ENCODE peak calls at places on chromosome 1, in nine cellular contexts. U is CD8-positive, alpha-beta memory T cell; N is GM23338; E is right cardiac atrium; V is stomach; T is heart left ventricle; Y is aorta; H is lower lobe of right lung; Q is iPS DF 6.9. K is an unnamed sample. For H3K4me1, the result is how much of the 10 kb centered on the place peaks cover.

GRCh38 chr1:230084408-230085177 is 17.6 kb downstream of the GALNT2 start:
- DNase-seq in U (no peak), N (no peak), E (peak), V (peak), T (no peak), Y (peak), H (no peak), Q (no peak), K (no peak)

GRCh38 chr1:179550753-179551682 is 24.7 kb downstream of the NPHS2 start:
- DNase-seq in U (no peak), N (no peak), E (no peak), V (no peak), T (no peak), Y (no peak), H (no peak), Q (no peak), K (no peak)

GRCh38 chr1:26391450-26391849 is 18.9 kb upstream of the ZNF683 start:
- DNase-seq in U (peak), N (peak), E (no peak), V (no peak), T (no peak), Y (no peak), H (no peak), Q (peak), K (no peak)

GRCh38 chr1:67741121-67741520 is 56.1 kb downstream of the GADD45A start:
- DNase-seq in U (no peak), N (no peak), E (no peak), V (no peak), T (no peak), Y (no peak), H (no peak), Q (no peak), K (no peak)

GRCh38 chr1:152110365-152110859 is 4.8 kb downstream of the TCHH start:
- DNase-seq in U (no peak), N (peak), E (peak), V (no peak), T (no peak), Y (peak), H (peak), Q (no peak), K (peak)

GRCh38 chr1:93154898-93155297 is 25.3 kb downstream of the TMED5 start:
- DNase-seq in U (no peak), N (no peak), E (no peak), V (no peak), T (no peak), Y (no peak), H (no peak), Q (no peak), K (no peak)

GRCh38 chr1:227540170-227541098 is 22.9 kb upstream of the ZNF678 start:
- DNase-seq in U (no peak), N (no peak), E (no peak), V (no peak), T (peak), Y (peak), H (no peak), Q (no peak), K (no peak)

GRCh38 chr1:219090618-219091017 is 83.1 kb upstream of the LYPLAL1 start:
- DNase-seq in U (no peak), N (no peak), E (no peak), V (no peak), T (no peak), Y (no peak), H (no peak), Q (no peak), K (no peak)

GRCh38 chr1:54326577-54327385 is 79.4 kb downstream of the SSBP3 start:
- DNase-seq in U (no peak), N (no peak), E (no peak), V (no peak), T (no peak), Y (no peak), H (no peak), Q (no peak), K (no peak)
- H3K27ac ChIP-seq in U (no peak), N (peak), E (peak), V (peak), T (peak), Y (no peak), H (peak), Q (no peak), K (peak)

DNA sequence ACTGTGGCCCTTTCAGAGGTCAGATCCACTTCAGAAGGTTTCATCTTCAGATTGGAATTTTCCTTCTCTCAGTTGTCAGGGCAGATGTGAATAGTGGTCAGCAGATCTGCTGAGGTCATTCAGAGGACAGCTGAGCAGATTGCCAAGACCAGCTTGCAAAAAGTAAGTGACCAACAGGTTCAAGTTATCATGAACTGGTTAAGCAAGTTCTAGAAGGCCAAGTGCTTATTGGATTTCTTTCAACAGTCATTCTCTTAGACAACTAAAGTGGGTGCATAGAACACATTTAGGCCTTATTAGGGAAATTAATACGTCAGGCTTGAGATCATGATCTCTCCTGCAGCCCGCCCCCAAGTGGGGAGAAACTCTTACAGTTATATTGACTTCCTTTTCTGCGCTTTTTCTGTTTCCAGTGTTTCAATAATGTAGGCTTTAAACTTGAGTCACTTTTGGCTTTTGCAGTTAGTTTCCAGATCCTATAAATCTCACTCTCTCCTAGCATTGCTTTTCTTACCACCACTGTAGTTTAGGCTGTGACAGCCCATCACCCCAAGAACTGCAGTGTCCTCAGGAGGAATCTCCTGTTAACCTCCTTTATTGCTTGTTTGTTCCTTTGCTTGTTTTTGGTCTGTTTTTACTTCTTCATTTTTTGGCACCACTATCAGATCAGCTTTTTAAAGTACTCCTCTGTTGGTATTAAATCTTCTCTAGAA is 96.4 kb downstream of the C1orf21 start:
- DNase-seq in U (no peak), N (no peak), E (peak), V (peak), T (no peak), Y (no peak), H (peak), Q (no peak), K (no peak)
- H3K4me1 ChIP-seq in U (under half), N (under half), E (under half), V (under half), T (half or more), Y (under half), H (half or more), Q (under half), K (under half)

GRCh38 chr1:24775901-24776300 is 30.7 kb downstream of the CLIC4 start:
- DNase-seq in U (no peak), N (no peak), E (no peak), V (no peak), T (no peak), Y (no peak), H (no peak), Q (no peak), K (no peak)
- H3K27ac ChIP-seq in U (no peak), N (peak), E (no peak), V (no peak), T (no peak), Y (no peak), H (no peak), Q (no peak), K (peak)

DNA sequence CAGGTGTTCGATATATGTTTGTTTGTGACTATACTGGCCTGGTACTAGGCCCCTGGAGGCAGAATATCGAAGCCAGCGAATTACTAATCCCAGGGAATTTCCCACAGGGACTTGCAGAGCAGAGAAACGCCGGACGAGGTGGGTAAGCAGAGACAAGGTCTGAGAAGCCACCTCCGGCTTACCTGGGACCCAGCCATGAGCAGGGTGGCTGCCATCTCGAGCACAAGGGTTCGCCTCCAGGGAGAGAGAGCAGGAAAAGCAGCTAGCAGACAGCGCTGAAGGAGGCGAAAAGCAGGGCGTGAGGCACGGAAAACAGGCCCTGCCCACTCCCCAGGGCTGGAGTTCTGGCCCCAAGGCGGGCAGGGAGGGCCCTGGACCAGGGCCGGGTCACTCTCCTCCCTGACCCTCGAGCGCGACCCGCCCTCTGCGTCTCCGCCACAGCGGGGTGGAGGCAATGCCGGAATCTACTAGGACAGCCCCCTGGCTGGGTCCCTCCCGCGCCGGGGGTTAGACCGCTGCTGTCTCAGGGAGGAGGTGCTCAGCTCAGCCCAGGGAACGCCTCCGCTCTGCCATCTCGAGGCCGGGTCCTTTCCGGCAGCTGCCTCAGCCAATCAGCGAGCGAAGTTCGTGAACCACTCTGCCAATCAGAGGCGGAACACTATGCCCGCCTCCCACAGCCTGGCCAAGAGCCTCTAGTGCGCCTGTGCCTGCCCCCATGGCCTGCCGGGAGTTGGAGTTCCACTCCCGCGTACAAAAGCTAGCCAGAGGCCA is 1.7 kb downstream of the ZNF436 start:
- DNase-seq in U (peak), N (peak), E (peak), V (peak), T (peak), Y (peak), H (peak), Q (peak), K (peak)
- H3K4me1 ChIP-seq in U (under half), N (under half), E (under half), V (under half), T (under half), Y (under half), H (under half), Q (under half), K (under half)

K was measured in kidney.